ENCODE peak calls at places on chromosomes 16 and 17, in six cellular contexts. One of them, this sample, is unnamed. For H3K27me3, the result is how much of the 10 kb centered on the place peaks cover.

GRCh38 chr16:81366316-81366932 is 51.7 kb downstream of the GAN start:
- DNase-seq in endothelial cell of umbilical vein: peak
- DNase-seq in heart left ventricle: no peak
- DNase-seq in body of pancreas: no peak
- DNase-seq in suprapubic skin: no peak
- DNase-seq in breast epithelium: no peak
- DNase-seq in this sample: no peak

GRCh38 chr17:66677201-66677981 is 157.5 kb upstream of the CACNG5 start:
- DNase-seq in breast epithelium: no peak
- DNase-seq in suprapubic skin: no peak
- DNase-seq in heart left ventricle: no peak
- DNase-seq in body of pancreas: no peak
- DNase-seq in endothelial cell of umbilical vein: no peak
- DNase-seq in this sample: no peak

GRCh38 chr16:28935924-28936783 is 4.4 kb downstream of the CD19 start:
- DNase-seq in body of pancreas: peak
- DNase-seq in heart left ventricle: peak
- DNase-seq in endothelial cell of umbilical vein: peak
- DNase-seq in suprapubic skin: peak
- DNase-seq in breast epithelium: peak
- DNase-seq in this sample: peak

GRCh38 chr17:32111141-32111771 is 31.0 kb upstream of the RHOT1 start:
- DNase-seq in heart left ventricle: peak
- DNase-seq in breast epithelium: no peak
- DNase-seq in endothelial cell of umbilical vein: peak
- DNase-seq in body of pancreas: peak
- DNase-seq in suprapubic skin: no peak
- DNase-seq in this sample: peak

GRCh38 chr17:67608691-67609090 is 109.0 kb upstream of the NOL11 start:
- DNase-seq in suprapubic skin: no peak
- DNase-seq in breast epithelium: no peak
- DNase-seq in endothelial cell of umbilical vein: peak
- DNase-seq in body of pancreas: no peak
- DNase-seq in heart left ventricle: no peak
- DNase-seq in this sample: no peak

GRCh38 chr17:65855245-65855644 is 293.8 kb upstream of the AXIN2 start:
- DNase-seq in suprapubic skin: no peak
- DNase-seq in endothelial cell of umbilical vein: peak
- DNase-seq in breast epithelium: no peak
- DNase-seq in heart left ventricle: no peak
- DNase-seq in body of pancreas: no peak
- DNase-seq in this sample: no peak

GRCh38 chr17:31550389-31551056 is 159.0 kb downstream of the RAB11FIP4 start:
- DNase-seq in endothelial cell of umbilical vein: peak
- DNase-seq in heart left ventricle: no peak
- DNase-seq in breast epithelium: no peak
- DNase-seq in body of pancreas: no peak
- DNase-seq in suprapubic skin: no peak
- DNase-seq in this sample: no peak

GRCh38 chr17:29615048-29615385 is 7.7 kb downstream of the CORO6 start:
- DNase-seq in endothelial cell of umbilical vein: no peak
- DNase-seq in heart left ventricle: no peak
- DNase-seq in suprapubic skin: peak
- DNase-seq in breast epithelium: no peak
- DNase-seq in body of pancreas: peak
- DNase-seq in this sample: no peak

GRCh38 chr16:89185062-89185751 is 13.7 kb downstream of the CDH15 start:
- DNase-seq in endothelial cell of umbilical vein: no peak
- DNase-seq in suprapubic skin: no peak
- DNase-seq in breast epithelium: no peak
- DNase-seq in heart left ventricle: no peak
- DNase-seq in body of pancreas: no peak
- DNase-seq in this sample: no peak

GRCh38 chr16:68420366-68420765 is 27.9 kb downstream of the SMPD3 start:
- DNase-seq in endothelial cell of umbilical vein: no peak
- DNase-seq in breast epithelium: no peak
- DNase-seq in heart left ventricle: no peak
- DNase-seq in body of pancreas: no peak
- DNase-seq in suprapubic skin: no peak
- DNase-seq in this sample: no peak

GRCh38 chr17:57089391-57089790 is 4.3 kb downstream of the AKAP1 start:
- DNase-seq in body of pancreas: no peak
- DNase-seq in endothelial cell of umbilical vein: no peak
- DNase-seq in suprapubic skin: no peak
- DNase-seq in breast epithelium: no peak
- DNase-seq in heart left ventricle: no peak
- DNase-seq in this sample: no peak

GRCh38 chr17:44307387-44308186 is 814 bp upstream of the RUNDC3A start:
- DNase-seq in breast epithelium: no peak
- DNase-seq in heart left ventricle: no peak
- DNase-seq in body of pancreas: peak
- DNase-seq in suprapubic skin: no peak
- DNase-seq in endothelial cell of umbilical vein: no peak
- DNase-seq in this sample: no peak

GRCh38 chr16:67915831-67916723 is 15.6 kb downstream of the CTRL start:
- DNase-seq in endothelial cell of umbilical vein: no peak
- DNase-seq in suprapubic skin: no peak
- DNase-seq in heart left ventricle: no peak
- DNase-seq in body of pancreas: peak
- DNase-seq in breast epithelium: no peak
- DNase-seq in this sample: no peak

GRCh38 chr17:44065668-44066203 is 735 bp downstream of the LSM12 start:
- DNase-seq in heart left ventricle: no peak
- DNase-seq in suprapubic skin: no peak
- DNase-seq in endothelial cell of umbilical vein: peak
- DNase-seq in body of pancreas: no peak
- DNase-seq in breast epithelium: no peak
- DNase-seq in this sample: no peak

GRCh38 chr16:56353054-56353921 is 72.1 kb downstream of the AMFR start:
- DNase-seq in suprapubic skin: peak
- DNase-seq in breast epithelium: no peak
- DNase-seq in body of pancreas: peak
- DNase-seq in endothelial cell of umbilical vein: no peak
- DNase-seq in heart left ventricle: no peak
- DNase-seq in this sample: peak

GRCh38 chr16:71834291-71834690 is 11.5 kb upstream of the ATXN1L start:
- DNase-seq in suprapubic skin: no peak
- DNase-seq in endothelial cell of umbilical vein: no peak
- DNase-seq in body of pancreas: no peak
- DNase-seq in heart left ventricle: no peak
- DNase-seq in breast epithelium: no peak
- DNase-seq in this sample: no peak

GRCh38 chr17:51748749-51749604 is 409.5 kb downstream of the CA10 start:
- DNase-seq in heart left ventricle: no peak
- DNase-seq in breast epithelium: no peak
- DNase-seq in suprapubic skin: no peak
- DNase-seq in endothelial cell of umbilical vein: no peak
- DNase-seq in body of pancreas: no peak
- DNase-seq in this sample: no peak

GRCh38 chr17:29613371-29613837 is 9.3 kb downstream of the CORO6 start:
- DNase-seq in breast epithelium: peak
- DNase-seq in body of pancreas: peak
- DNase-seq in endothelial cell of umbilical vein: peak
- DNase-seq in suprapubic skin: peak
- DNase-seq in heart left ventricle: peak
- DNase-seq in this sample: peak

GRCh38 chr17:47120521-47121095 is 68.5 kb downstream of the CDC27 start:
- DNase-seq in heart left ventricle: no peak
- DNase-seq in body of pancreas: no peak
- DNase-seq in endothelial cell of umbilical vein: no peak
- DNase-seq in breast epithelium: no peak
- DNase-seq in suprapubic skin: no peak
- DNase-seq in this sample: no peak

DNA sequence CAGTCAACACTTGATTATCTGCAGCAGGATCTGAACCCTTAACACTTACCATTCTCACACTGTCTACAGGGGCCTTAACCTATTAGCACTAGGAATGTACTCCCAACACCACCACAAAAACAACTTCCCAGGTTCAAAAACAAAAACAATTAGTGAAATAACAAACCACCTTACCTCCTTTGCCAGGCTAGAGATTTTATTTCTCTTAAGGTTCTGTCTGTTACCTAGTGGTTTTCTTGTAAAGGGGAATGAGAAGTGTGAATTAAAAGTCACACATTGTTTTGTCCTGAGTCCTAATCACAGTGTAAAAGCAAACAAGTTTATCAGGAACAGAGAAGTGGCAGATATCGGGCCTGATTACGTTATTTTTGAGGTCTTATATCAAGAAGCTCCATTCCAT is 9.7 kb downstream of the SMARCE1 start:
- DNase-seq in breast epithelium: no peak
- DNase-seq in endothelial cell of umbilical vein: no peak
- DNase-seq in body of pancreas: no peak
- DNase-seq in suprapubic skin: no peak
- DNase-seq in heart left ventricle: no peak
- DNase-seq in this sample: no peak
- TF ChIP-seq POLR2A in breast epithelium: no peak
- TF ChIP-seq POLR2A in endothelial cell of umbilical vein: no peak
- TF ChIP-seq POLR2A in body of pancreas: no peak
- TF ChIP-seq POLR2A in suprapubic skin: no peak
- TF ChIP-seq POLR2A in heart left ventricle: no peak
- TF ChIP-seq POLR2A in this sample: no peak

GRCh38 chr17:60539807-60540206 is 13.8 kb upstream of the APPBP2 start:
- DNase-seq in heart left ventricle: no peak
- DNase-seq in endothelial cell of umbilical vein: no peak
- DNase-seq in body of pancreas: no peak
- DNase-seq in breast epithelium: no peak
- DNase-seq in suprapubic skin: no peak
- DNase-seq in this sample: no peak

GRCh38 chr17:60548990-60549389 is 22.9 kb upstream of the APPBP2 start:
- DNase-seq in body of pancreas: no peak
- DNase-seq in heart left ventricle: no peak
- DNase-seq in breast epithelium: no peak
- DNase-seq in suprapubic skin: no peak
- DNase-seq in endothelial cell of umbilical vein: no peak
- DNase-seq in this sample: no peak

GRCh38 chr17:60542066-60542465 is 16.0 kb upstream of the APPBP2 start:
- DNase-seq in body of pancreas: no peak
- DNase-seq in heart left ventricle: no peak
- DNase-seq in endothelial cell of umbilical vein: no peak
- DNase-seq in suprapubic skin: no peak
- DNase-seq in breast epithelium: no peak
- DNase-seq in this sample: no peak

GRCh38 chr17:60540460-60540859 is 14.4 kb upstream of the APPBP2 start:
- DNase-seq in suprapubic skin: no peak
- DNase-seq in body of pancreas: no peak
- DNase-seq in breast epithelium: no peak
- DNase-seq in heart left ventricle: no peak
- DNase-seq in endothelial cell of umbilical vein: no peak
- DNase-seq in this sample: no peak

GRCh38 chr17:60545465-60546191 is 19.6 kb upstream of the APPBP2 start:
- DNase-seq in body of pancreas: no peak
- DNase-seq in suprapubic skin: no peak
- DNase-seq in breast epithelium: no peak
- DNase-seq in endothelial cell of umbilical vein: no peak
- DNase-seq in heart left ventricle: no peak
- DNase-seq in this sample: no peak
- H3K27ac ChIP-seq in body of pancreas: no peak
- H3K27ac ChIP-seq in suprapubic skin: no peak
- H3K27ac ChIP-seq in breast epithelium: no peak
- H3K27ac ChIP-seq in endothelial cell of umbilical vein: no peak
- H3K27ac ChIP-seq in heart left ventricle: no peak
- H3K27ac ChIP-seq in this sample: no peak

GRCh38 chr17:82199496-82199895 is 13.1 kb downstream of the CCDC57 start:
- DNase-seq in body of pancreas: no peak
- DNase-seq in endothelial cell of umbilical vein: no peak
- DNase-seq in suprapubic skin: no peak
- DNase-seq in heart left ventricle: no peak
- DNase-seq in breast epithelium: no peak
- DNase-seq in this sample: no peak
- H3K27me3 ChIP-seq in body of pancreas: under half
- H3K27me3 ChIP-seq in endothelial cell of umbilical vein: under half
- H3K27me3 ChIP-seq in suprapubic skin: under half
- H3K27me3 ChIP-seq in heart left ventricle: under half
- H3K27me3 ChIP-seq in breast epithelium: under half
- H3K27me3 ChIP-seq in this sample: under half

GRCh38 chr17:76076765-76077581 is 2.0 kb upstream of the ZACN start:
- DNase-seq in suprapubic skin: no peak
- DNase-seq in endothelial cell of umbilical vein: no peak
- DNase-seq in body of pancreas: no peak
- DNase-seq in breast epithelium: no peak
- DNase-seq in heart left ventricle: no peak
- DNase-seq in this sample: no peak
- TF ChIP-seq POLR2A in suprapubic skin: no peak
- TF ChIP-seq POLR2A in endothelial cell of umbilical vein: no peak
- TF ChIP-seq POLR2A in body of pancreas: no peak
- TF ChIP-seq POLR2A in breast epithelium: no peak
- TF ChIP-seq POLR2A in heart left ventricle: no peak
- TF ChIP-seq POLR2A in this sample: no peak

DNA sequence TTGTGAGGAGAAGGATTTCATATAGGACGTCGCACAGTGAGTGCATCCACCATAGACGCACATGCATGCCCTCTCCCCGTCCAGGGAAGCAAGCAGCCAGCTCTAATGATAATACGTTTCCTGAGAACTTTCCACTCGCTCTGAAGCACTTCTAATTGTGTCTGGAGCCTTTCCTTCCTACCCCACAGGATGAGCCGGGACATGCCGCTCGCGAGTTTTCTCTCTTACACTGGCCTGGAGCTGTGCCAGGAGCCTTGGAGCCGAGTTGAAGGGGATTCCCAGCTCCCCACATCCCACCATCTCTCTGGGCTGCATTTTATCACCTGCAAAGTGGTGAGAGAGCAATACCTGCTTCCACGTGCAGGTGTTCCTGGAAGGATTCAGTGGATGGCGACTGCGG is 368.1 kb downstream of the C16orf95 start:
- DNase-seq in body of pancreas: no peak
- DNase-seq in breast epithelium: no peak
- DNase-seq in heart left ventricle: no peak
- DNase-seq in endothelial cell of umbilical vein: peak
- DNase-seq in suprapubic skin: no peak
- DNase-seq in this sample: no peak
- H3K27ac ChIP-seq in body of pancreas: no peak
- H3K27ac ChIP-seq in breast epithelium: no peak
- H3K27ac ChIP-seq in heart left ventricle: no peak
- H3K27ac ChIP-seq in endothelial cell of umbilical vein: no peak
- H3K27ac ChIP-seq in suprapubic skin: no peak
- H3K27ac ChIP-seq in this sample: no peak